ENCODE peak calls at places on chromosomes 13 and 19, in eight cellular contexts. Q, M, D, W, R, B, N and U are unnamed samples. For H3K4me1 and H3K36me3, the result is how much of the 10 kb centered on the place peaks cover.

GRCh38 chr19:46271488-46272197 is 25.2 kb upstream of the HIF3A start:
- DNase-seq in Q (no peak), M (no peak), D (peak), W (no peak), R (no peak), B (no peak), N (no peak), U (no peak)

GRCh38 chr13:39783051-39783450 is 127.6 kb downstream of the COG6 start:
- DNase-seq in Q (no peak), M (no peak), D (no peak), W (peak), R (no peak), B (no peak), N (no peak), U (no peak)

GRCh38 chr19:41528106-41528505 is 47.9 kb upstream of the CEACAM21 start:
- DNase-seq in Q (no peak), M (no peak), D (no peak), W (no peak), R (no peak), B (no peak), N (no peak), U (no peak)

GRCh38 chr13:27372896-27373295 is 51.5 kb upstream of the GTF3A start:
- DNase-seq in Q (peak), M (no peak), D (no peak), W (no peak), R (peak), B (no peak), N (no peak), U (no peak)

GRCh38 chr13:49097374-49097773 is 121.7 kb downstream of the FNDC3A start:
- DNase-seq in Q (no peak), M (no peak), D (peak), W (no peak), R (no peak), B (no peak), N (no peak), U (no peak)

GRCh38 chr19:6707658-6708018 is 12.8 kb downstream of the C3 start:
- DNase-seq in Q (peak), M (no peak), D (no peak), W (no peak), R (no peak), B (no peak), N (peak), U (no peak)

GRCh38 chr13:98706446-98707110 is 45.9 kb downstream of the SLC15A1 start:
- DNase-seq in Q (no peak), M (no peak), D (peak), W (no peak), R (no peak), B (no peak), N (no peak), U (no peak)

GRCh38 chr13:19863323-19864017 is at the start of gene ZMYM5:
- DNase-seq in Q (peak), M (peak), D (peak), W (peak), R (peak), B (peak), N (peak), U (peak)

GRCh38 chr13:81383441-81383840 is 1042.5 kb upstream of the SPRY2 start:
- DNase-seq in Q (no peak), M (no peak), D (no peak), W (no peak), R (no peak), B (no peak), N (no peak), U (no peak)

GRCh38 chr13:102779426-102780159 is 6.0 kb upstream of the TEX30 start:
- DNase-seq in Q (no peak), M (no peak), D (no peak), W (no peak), R (no peak), B (no peak), N (no peak), U (no peak)

GRCh38 chr19:56947206-56947605 is 106.7 kb upstream of the PEG3 start:
- DNase-seq in Q (no peak), M (no peak), D (no peak), W (no peak), R (no peak), B (no peak), N (no peak), U (no peak)

GRCh38 chr13:98761126-98761978 is 8.9 kb upstream of the SLC15A1 start:
- DNase-seq in Q (no peak), M (no peak), D (peak), W (no peak), R (peak), B (no peak), N (no peak), U (no peak)

GRCh38 chr19:35715355-35715809 is 2.4 kb upstream of the KMT2B start:
- DNase-seq in Q (no peak), M (no peak), D (no peak), W (no peak), R (no peak), B (no peak), N (no peak), U (no peak)

GRCh38 chr19:35717665-35718344 is at the start of gene KMT2B:
- DNase-seq in Q (no peak), M (no peak), D (no peak), W (no peak), R (no peak), B (no peak), N (no peak), U (no peak)

GRCh38 chr19:35716985-35717664 is 678 bp upstream of the KMT2B start:
- DNase-seq in Q (peak), M (peak), D (peak), W (peak), R (peak), B (peak), N (peak), U (peak)

GRCh38 chr19:35715981-35716734 is 1.6 kb upstream of the KMT2B start:
- DNase-seq in Q (peak), M (peak), D (peak), W (no peak), R (peak), B (peak), N (no peak), U (peak)

GRCh38 chr19:35716735-35716984 is 1.1 kb upstream of the KMT2B start:
- DNase-seq in Q (no peak), M (no peak), D (no peak), W (no peak), R (no peak), B (no peak), N (peak), U (no peak)
- H3K4me1 ChIP-seq in Q (under half), M (under half), D (under half), W (half or more), R (under half), B (under half), N (under half), U (under half)

DNA sequence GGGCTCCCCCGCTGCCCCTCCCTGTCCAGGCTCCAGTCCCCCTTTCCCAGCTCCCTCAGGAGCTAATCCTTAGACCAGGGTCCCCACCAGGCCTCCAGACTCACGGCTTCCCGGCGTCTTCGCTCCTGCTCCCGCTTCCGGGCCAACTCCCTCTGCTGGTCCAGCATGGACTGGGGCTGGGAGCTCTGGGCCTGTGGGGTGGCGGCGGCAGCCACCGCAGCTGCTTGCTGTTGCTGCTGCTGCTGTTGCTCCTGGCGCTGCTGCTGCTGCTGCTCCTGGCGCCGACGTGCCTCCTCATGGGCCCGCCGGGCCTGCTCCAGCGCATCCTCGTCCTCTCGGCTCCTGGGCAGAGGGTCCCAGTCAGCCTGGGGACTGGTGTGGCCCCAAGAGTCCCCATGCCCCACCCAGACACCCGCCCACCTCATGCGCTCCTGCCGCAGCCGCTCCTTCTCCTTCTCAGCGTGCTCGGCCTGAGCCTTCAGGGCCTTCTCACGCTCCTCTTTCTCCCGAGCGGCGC is 6.4 kb upstream of the EPHX3 start:
- DNase-seq in Q (no peak), M (no peak), D (no peak), W (no peak), R (no peak), B (no peak), N (no peak), U (no peak)
- H3K36me3 ChIP-seq in Q (under half), M (half or more), D (under half), W (half or more), R (under half), B (half or more), N (under half), U (half or more)

GRCh38 chr19:55473613-55474012 is 2.8 kb upstream of the ZNF628 start:
- DNase-seq in Q (no peak), M (no peak), D (peak), W (no peak), R (no peak), B (no peak), N (no peak), U (no peak)

GRCh38 chr19:55476100-55476775 is at the start of gene ZNF628:
- DNase-seq in Q (peak), M (peak), D (peak), W (peak), R (peak), B (peak), N (peak), U (peak)

GRCh38 chr19:55473201-55473600 is 3.2 kb upstream of the ZNF628 start:
- DNase-seq in Q (no peak), M (no peak), D (no peak), W (no peak), R (no peak), B (no peak), N (no peak), U (no peak)

GRCh38 chr19:55472463-55472862 is 4.0 kb upstream of the ZNF628 start:
- DNase-seq in Q (no peak), M (no peak), D (peak), W (no peak), R (no peak), B (no peak), N (no peak), U (no peak)

DNA sequence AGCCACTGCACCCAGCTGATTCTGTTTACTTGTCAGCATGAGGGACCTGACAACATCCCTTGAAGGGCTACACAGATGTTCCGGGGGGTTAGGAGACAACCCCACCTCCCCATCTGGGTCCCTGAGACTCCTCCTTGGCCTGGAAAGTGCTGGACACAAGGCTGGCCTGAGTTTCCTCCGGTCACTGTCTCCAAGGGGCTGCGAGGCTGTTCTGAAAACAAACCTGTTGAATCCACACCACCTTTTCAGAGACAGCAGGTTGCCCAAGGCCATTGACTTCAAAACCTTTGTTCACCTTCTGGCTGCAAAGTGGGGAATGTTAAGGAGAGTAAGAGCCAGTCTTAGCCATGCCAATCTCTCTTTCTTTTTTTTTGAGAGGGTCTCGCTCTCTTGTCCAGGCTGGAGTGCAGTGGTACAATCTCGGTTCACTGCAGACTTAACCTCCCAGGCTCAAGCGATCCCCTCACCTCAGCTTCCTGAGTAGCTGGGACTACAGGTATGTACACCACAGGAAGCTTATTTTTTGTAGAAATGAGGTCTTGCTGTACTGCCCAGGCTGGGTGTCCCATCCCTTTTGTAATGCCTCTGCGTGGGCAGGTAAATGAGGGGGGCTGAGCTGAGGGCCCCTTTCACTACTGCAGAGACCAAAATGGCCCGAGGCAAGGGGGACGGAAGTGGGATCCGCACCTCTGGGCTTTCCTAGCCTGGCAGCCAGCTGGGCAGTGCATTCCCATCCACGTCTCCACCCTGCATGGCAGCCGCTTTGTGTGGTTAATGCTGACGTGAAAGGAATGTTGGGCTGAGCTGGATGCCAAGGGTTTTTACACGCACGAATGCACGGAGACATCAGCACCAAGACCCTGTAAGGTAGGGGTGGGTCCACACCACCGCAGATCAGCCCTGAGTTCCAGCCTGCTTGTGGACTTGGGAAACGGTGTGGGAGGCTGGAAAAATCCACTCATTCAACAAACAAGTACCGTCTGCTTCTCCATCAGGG is 1.9 kb upstream of the ZNF628 start:
- DNase-seq in Q (peak), M (no peak), D (peak), W (no peak), R (no peak), B (no peak), N (no peak), U (no peak)
- H3K4me3 ChIP-seq in Q (no peak), M (no peak), D (no peak), W (no peak), R (no peak), B (no peak), N (no peak), U (no peak)

DNA sequence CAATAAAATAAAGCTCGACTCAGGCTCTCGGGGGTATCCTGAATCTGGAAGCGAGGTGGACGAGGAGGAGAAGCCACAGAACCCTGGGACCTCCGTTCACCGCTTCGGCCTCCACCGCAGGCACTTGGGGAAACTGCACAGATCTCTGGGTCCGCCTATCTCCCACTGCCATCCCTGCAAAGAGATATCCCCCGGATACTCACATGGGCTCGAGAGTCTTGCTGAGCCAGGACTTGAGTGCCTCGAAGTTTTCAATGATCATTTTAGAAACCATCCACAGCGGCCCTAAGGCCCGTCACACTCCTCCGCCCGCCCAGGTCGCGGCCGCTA is 589 bp downstream of the RBM26 start:
- DNase-seq in Q (no peak), M (no peak), D (no peak), W (no peak), R (no peak), B (no peak), N (no peak), U (no peak)
- H3K4me1 ChIP-seq in Q (under half), M (half or more), D (under half), W (under half), R (half or more), B (under half), N (under half), U (half or more)

GRCh38 chr19:9565900-9566705 is 18.2 kb downstream of the ZNF121 start:
- DNase-seq in Q (no peak), M (no peak), D (peak), W (no peak), R (no peak), B (no peak), N (no peak), U (no peak)

GRCh38 chr19:9566729-9567128 is 17.6 kb downstream of the ZNF121 start:
- DNase-seq in Q (no peak), M (no peak), D (no peak), W (peak), R (no peak), B (no peak), N (no peak), U (no peak)

GRCh38 chr19:9570255-9570654 is 14.0 kb downstream of the ZNF121 start:
- DNase-seq in Q (no peak), M (no peak), D (no peak), W (no peak), R (no peak), B (no peak), N (no peak), U (no peak)
- H3K36me3 ChIP-seq in Q (under half), M (under half), D (under half), W (half or more), R (under half), B (half or more), N (under half), U (half or more)

DNA sequence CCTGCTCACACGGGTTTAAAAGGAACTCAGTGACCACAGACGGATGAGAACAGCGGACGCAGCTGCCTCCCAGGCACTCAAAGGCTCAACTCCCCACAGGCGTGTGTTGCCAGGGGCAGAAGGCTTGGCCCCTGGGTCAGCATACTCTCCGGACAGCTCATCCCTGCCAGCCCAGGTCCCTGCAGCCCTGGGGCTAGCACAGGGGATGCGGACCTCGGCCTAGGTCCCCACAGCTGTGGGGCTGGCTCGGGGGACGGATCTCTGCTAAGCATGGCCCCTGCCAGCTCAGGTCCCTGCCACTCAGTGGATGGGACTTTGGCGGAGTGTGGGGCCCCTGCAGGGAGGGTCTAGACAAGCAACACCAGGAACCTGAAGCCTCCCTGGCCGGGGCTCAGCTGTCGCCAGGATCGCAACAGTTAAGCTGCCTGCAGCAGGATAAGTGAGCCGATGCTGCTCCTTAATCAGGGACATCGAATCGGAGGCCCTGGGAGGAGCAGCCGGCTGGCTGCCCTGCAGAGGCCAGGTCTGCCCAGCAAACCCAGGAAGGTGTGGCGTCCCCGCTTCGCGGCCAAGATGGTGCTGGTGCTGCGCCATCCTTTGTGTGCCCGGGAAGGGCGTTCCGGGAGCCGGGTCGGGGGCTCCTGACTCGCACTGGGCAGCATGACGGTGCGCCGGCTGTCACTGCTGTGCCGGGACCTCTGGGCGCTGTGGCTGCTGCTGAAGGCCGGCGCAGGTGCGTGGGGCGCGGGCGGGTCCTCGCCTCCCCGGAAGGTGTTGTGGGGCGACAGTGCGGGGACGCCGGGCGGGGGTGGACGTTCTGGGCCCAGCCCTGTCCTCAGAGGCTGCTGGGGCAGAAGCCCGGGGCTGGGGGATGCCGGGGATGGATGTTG is 32.5 kb downstream of the MCF2L start:
- DNase-seq in Q (no peak), M (no peak), D (peak), W (no peak), R (peak), B (no peak), N (no peak), U (no peak)
- H3K4me3 ChIP-seq in Q (no peak), M (peak), D (no peak), W (no peak), R (no peak), B (peak), N (peak), U (peak)